ENCODE peak calls at places on chromosomes 2 and 18, in eight cellular contexts. A is fibroblast of lung, G is K562, S is H1, D is heart right ventricle, E is cardiac muscle cell, Y is heart left ventricle, C is psoas muscle. M is an unnamed sample. For H3K27me3, the result is how much of the 10 kb centered on the place peaks cover.

GRCh38 chr2:102278720-102279390 is 32.5 kb upstream of the IL1RL1 start:
- DNase-seq in C (no peak), A (peak), D (no peak), Y (no peak), E (no peak), G (no peak), S (no peak), M (no peak)

GRCh38 chr2:239196474-239197021 is 204.3 kb downstream of the HDAC4 start:
- DNase-seq in S (peak), G (no peak), E (no peak), C (peak), D (no peak), A (no peak), Y (no peak), M (peak)

GRCh38 chr18:13823707-13824395 is at the start of gene MC5R:
- DNase-seq in Y (peak), D (peak), E (peak), G (peak), S (peak), A (peak), C (peak), M (no peak)

GRCh38 chr18:23634692-23635091 is 28.0 kb downstream of the ANKRD29 start:
- DNase-seq in C (no peak), A (no peak), S (no peak), Y (no peak), G (no peak), D (no peak), E (peak), M (no peak)

GRCh38 chr18:45353530-45353929 is 261.7 kb upstream of the SLC14A2 start:
- DNase-seq in C (no peak), E (no peak), S (no peak), G (no peak), D (no peak), A (peak), Y (no peak), M (no peak)

GRCh38 chr2:158923180-158923594 is 45.3 kb upstream of the TANC1 start:
- DNase-seq in A (peak), E (peak), G (no peak), D (no peak), S (peak), C (no peak), Y (no peak), M (no peak)

GRCh38 chr18:77918738-77919137 is 669.1 kb downstream of the GALR1 start:
- DNase-seq in S (no peak), E (no peak), C (no peak), D (no peak), Y (no peak), G (no peak), A (no peak), M (no peak)

GRCh38 chr18:8929381-8929780 is 173.1 kb upstream of the NDUFV2 start:
- DNase-seq in G (no peak), S (no peak), Y (no peak), D (no peak), E (no peak), A (peak), C (no peak), M (no peak)

DNA sequence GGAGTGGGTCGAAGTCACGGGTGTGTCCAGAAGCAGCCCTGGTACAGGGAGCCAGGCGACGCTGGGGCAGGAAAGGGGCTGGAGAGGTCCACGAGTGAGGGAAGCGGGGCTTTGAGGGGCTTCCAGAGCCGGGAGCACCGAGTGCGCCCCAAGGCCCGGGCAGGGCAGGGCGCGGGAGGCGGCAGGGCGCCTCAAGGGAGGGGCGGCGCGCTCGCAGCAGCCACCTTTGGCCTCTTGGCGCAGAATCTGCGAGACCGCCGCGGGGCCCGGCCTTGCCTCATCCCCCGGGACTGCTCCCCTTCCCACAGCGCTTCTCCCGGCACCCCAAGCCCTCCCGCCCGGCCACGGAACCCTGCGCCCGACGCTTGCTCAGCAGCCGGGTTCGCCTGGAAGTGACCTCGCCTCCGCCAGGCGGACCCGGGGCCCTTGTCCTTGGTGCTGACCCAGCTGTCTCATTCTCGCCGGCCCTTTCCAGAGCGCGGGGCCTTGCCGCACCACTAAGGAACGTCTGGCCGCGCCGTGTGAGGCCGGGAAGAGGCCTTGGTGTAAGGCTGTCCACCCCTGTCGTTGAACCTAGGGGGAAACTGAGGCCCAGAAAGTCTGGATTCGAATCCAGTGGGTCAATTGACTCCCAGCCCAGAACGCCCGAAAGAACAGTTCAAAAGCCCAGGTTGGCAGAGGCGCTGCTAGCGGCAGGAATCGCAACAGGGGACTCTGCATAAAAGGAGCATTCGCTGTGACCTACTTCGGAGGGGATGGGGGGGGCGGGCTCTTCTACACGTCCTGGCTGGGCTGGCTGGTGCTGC is 584 bp upstream of the DNER start:
- DNase-seq in C (peak), S (peak), D (peak), E (peak), Y (peak), A (peak), G (peak), M (peak)
- H3K4me3 ChIP-seq in C (peak), S (peak), D (peak), E (peak), Y (peak), A (peak), G (no peak), M (peak)

DNA sequence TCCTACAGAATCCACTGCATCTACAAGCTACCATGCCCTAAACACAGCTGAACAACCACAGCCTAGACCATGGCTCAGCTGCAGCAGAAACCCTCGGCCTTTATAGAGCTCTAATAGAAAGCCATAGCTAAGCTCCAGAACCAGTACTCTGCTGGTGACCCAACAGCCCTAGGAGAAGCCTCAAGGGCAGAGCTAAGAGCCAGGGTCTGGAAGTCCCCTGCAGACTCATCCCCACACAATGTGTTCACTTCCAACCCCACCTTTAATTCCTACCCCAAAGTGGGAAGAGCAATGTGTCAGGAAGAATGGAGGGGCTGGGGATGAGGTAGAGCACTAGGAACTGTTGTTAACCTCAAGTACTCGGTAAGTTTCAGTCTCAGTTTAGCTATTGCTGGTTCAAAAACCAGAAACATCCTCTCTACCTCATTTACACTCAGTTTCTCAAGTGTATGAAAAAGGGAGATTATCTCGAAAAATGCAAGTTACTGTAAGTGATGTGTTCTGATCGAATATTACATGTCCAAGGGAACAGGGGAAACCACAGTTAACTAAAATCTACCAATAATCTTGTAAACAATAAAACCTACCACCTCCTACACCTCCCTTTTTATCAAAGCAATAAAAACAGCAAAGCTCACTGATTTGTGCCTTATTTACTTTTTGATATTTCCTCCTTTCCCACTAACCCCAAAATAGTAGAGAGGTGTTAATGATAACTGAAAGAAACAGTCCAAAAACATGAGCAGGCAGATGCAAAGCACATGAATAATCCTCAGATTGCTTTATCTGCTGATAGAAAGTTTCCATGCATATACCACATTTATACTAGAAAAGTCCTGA is 36.2 kb downstream of the THADA start:
- DNase-seq in Y (no peak), S (no peak), E (no peak), D (no peak), C (no peak), A (no peak), G (no peak), M (no peak)
- H3K27me3 ChIP-seq in Y (under half), S (under half), E (under half), D (under half), C (under half), A (under half), G (under half), M (under half)

GRCh38 chr2:74186038-74186437 is 7.4 kb upstream of the MOB1A start:
- DNase-seq in G (peak), D (no peak), Y (peak), S (no peak), C (no peak), A (no peak), E (no peak), M (no peak)

GRCh38 chr2:74188018-74188601 is 9.4 kb upstream of the MOB1A start:
- DNase-seq in Y (peak), S (no peak), C (peak), G (no peak), D (no peak), E (peak), A (peak), M (peak)

GRCh38 chr2:74179063-74179865 is 585 bp upstream of the MOB1A start:
- DNase-seq in Y (no peak), E (peak), C (no peak), G (no peak), D (no peak), S (peak), A (no peak), M (no peak)

GRCh38 chr2:74181739-74182138 is 3.1 kb upstream of the MOB1A start:
- DNase-seq in E (no peak), C (no peak), A (no peak), D (no peak), S (no peak), G (peak), Y (peak), M (no peak)

GRCh38 chr2:74183878-74184277 is 5.2 kb upstream of the MOB1A start:
- DNase-seq in C (no peak), Y (no peak), E (no peak), G (no peak), A (no peak), S (no peak), D (no peak), M (no peak)
- H3K4me3 ChIP-seq in C (no peak), Y (no peak), E (no peak), G (no peak), A (no peak), S (no peak), D (no peak), M (no peak)

GRCh38 chr2:26846881-26847662 is 860 bp upstream of the DPYSL5 start:
- DNase-seq in S (no peak), G (no peak), D (peak), A (no peak), Y (no peak), E (no peak), C (no peak), M (no peak)

GRCh38 chr2:26847663-26848335 is at the start of gene DPYSL5:
- DNase-seq in Y (no peak), C (no peak), A (no peak), D (peak), G (peak), S (peak), E (no peak), M (no peak)

GRCh38 chr2:26843041-26843440 is 4.9 kb upstream of the DPYSL5 start:
- DNase-seq in E (no peak), A (no peak), G (no peak), C (no peak), D (no peak), Y (no peak), S (no peak), M (no peak)

GRCh38 chr2:26846334-26846863 is 1.5 kb upstream of the DPYSL5 start:
- DNase-seq in G (peak), D (peak), Y (peak), E (peak), C (peak), A (peak), S (peak), M (no peak)

GRCh38 chr2:26845021-26845420 is 2.9 kb upstream of the DPYSL5 start:
- DNase-seq in Y (no peak), C (no peak), G (no peak), A (no peak), E (no peak), S (no peak), D (no peak), M (no peak)
- H3K27me3 ChIP-seq in Y (half or more), C (under half), G (half or more), A (under half), E (half or more), S (under half), D (under half), M (half or more)

GRCh38 chr2:8481463-8482009 is 200.3 kb upstream of the ID2 start:
- DNase-seq in Y (no peak), G (no peak), E (no peak), C (no peak), D (no peak), A (no peak), S (no peak), M (no peak)
- H3K4me3 ChIP-seq in Y (no peak), G (no peak), E (no peak), C (no peak), D (no peak), A (no peak), S (no peak), M (no peak)

DNA sequence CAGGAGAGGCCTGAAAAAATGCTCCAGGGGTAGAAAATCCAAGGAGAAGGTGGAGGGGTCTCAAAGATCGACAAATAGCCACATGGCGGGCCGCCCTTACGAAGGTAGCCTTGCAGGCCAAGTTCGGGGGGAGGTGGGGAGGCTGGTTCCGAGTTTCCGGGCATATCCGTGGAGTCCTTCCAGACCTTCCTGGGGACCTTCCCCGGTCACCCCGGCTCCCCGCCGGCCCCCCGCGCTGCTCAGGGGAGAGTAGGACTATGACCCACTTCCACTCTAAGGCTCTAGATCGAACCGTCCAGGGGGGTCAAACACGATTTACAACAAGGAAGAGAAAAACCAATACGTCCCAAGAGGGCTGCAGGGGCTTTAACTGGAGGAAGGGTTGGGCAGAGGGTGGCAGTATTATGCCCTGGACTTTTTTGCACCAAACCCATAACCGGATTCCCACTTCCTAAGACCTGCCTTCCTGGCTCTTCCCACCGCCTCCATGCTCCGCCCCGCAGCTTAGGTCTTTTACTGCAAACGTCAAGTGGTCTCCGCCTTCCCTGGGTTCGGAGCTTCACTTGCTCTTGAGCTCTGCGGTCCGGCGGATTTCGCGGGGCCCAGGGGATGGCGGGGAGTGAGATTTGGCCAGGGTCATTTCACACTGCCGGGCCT is 789 bp upstream of the LYPD6 start:
- DNase-seq in Y (peak), D (peak), C (peak), E (peak), S (peak), A (peak), G (no peak), M (peak)
- H3K27me3 ChIP-seq in Y (under half), D (under half), C (under half), E (under half), S (under half), A (under half), G (under half), M (under half)

GRCh38 chr2:165016772-165017411 is 61.6 kb upstream of the SLC38A11 start:
- DNase-seq in S (no peak), Y (no peak), E (peak), D (no peak), G (no peak), A (peak), C (no peak), M (no peak)
- H3K4me3 ChIP-seq in S (no peak), Y (no peak), E (no peak), D (no peak), G (no peak), A (no peak), C (no peak), M (no peak)

GRCh38 chr2:176074919-176075425 is 8.8 kb downstream of the EVX2 start:
- DNase-seq in D (no peak), C (no peak), A (no peak), E (no peak), S (no peak), G (no peak), Y (no peak), M (no peak)
- H3K27me3 ChIP-seq in D (half or more), C (under half), A (half or more), E (half or more), S (half or more), G (half or more), Y (half or more), M (half or more)

GRCh38 chr2:88051792-88052191 is 3.8 kb downstream of the KRCC1 start:
- DNase-seq in S (no peak), A (no peak), Y (no peak), C (no peak), E (no peak), G (no peak), D (no peak), M (no peak)

GRCh38 chr2:88055049-88055435 is 541 bp downstream of the KRCC1 start:
- DNase-seq in G (peak), E (peak), D (no peak), Y (no peak), S (no peak), A (peak), C (no peak), M (no peak)

GRCh38 chr2:88055436-88056128 is at the start of gene KRCC1:
- DNase-seq in G (peak), E (peak), Y (peak), A (peak), D (peak), S (peak), C (peak), M (peak)

GRCh38 chr2:88054300-88055048 is 1.1 kb downstream of the KRCC1 start:
- DNase-seq in C (no peak), A (peak), G (no peak), E (peak), D (no peak), Y (no peak), S (no peak), M (no peak)

DNA sequence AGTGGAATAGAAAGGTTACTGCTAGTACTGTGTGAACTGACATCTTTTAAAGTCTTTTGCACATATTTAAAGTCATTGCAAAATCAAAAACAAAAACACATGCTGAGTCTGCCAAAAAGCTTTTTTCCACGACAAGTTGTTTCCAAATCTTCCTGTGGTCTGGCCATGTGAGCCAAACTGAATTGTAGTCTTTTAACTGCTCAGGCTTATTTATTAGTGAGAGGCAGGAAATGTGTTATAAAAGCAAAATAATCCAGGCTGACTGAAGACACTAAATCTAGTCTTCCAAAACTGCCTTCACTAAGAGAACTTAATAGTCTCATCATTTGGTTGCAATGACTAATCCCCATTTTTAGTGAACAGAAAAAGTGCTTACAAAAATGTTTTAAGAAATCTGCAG is 2.3 kb downstream of the KRCC1 start:
- DNase-seq in C (no peak), D (no peak), G (no peak), S (no peak), Y (no peak), A (peak), E (peak), M (no peak)
- H3K4me3 ChIP-seq in C (peak), D (no peak), G (no peak), S (no peak), Y (peak), A (no peak), E (no peak), M (no peak)